ENCODE peak calls at places on chromosomes 4 and X, in nine cellular contexts. E is activated T-cell treated with anti-CD3 and anti-CD28 coated beads, Interleukin-2, amount 50 U/mL, for 72 hours; R is choroid plexus epithelial cell; W is colonic mucosa; A is ELF-1; H is T-cell; M is CD4-positive, alpha-beta T cell; F is dorsolateral prefrontal cortex; U is iris pigment epithelial cell. L is an unnamed sample.

GRCh38 chrX:6558979-6559378 is 24.1 kb upstream of the VCX3A start:
- DNase-seq in E (no peak), R (no peak), W (no peak), A (no peak), H (no peak), M (no peak), F (no peak), U (no peak), L (no peak)

GRCh38 chrX:140190441-140191108 is 225.3 kb upstream of the CXorf66 start:
- DNase-seq in E (no peak), R (peak), W (no peak), A (no peak), H (no peak), M (no peak), F (no peak), U (no peak), L (no peak)

GRCh38 chr4:11073621-11074051 is 355.1 kb downstream of the HS3ST1 start:
- DNase-seq in E (no peak), R (peak), W (peak), A (peak), H (no peak), M (no peak), F (peak), U (peak), L (no peak)

GRCh38 chrX:22629105-22629725 is 356.5 kb downstream of the CBLL2 start:
- DNase-seq in E (no peak), R (peak), W (no peak), A (no peak), H (no peak), M (no peak), F (no peak), U (peak), L (no peak)

GRCh38 chr4:183801460-183802168 is 103.5 kb upstream of the STOX2 start:
- DNase-seq in E (no peak), R (no peak), W (no peak), A (peak), H (no peak), M (no peak), F (no peak), U (no peak), L (no peak)

GRCh38 chr4:132955146-132955545 is 193.9 kb upstream of the PCDH10 start:
- DNase-seq in E (no peak), R (no peak), W (no peak), A (no peak), H (no peak), M (no peak), F (no peak), U (no peak), L (no peak)

GRCh38 chrX:3167771-3168170 is 126.5 kb downstream of the ARSF start:
- DNase-seq in E (no peak), R (no peak), W (no peak), A (no peak), H (no peak), M (no peak), F (no peak), U (no peak), L (no peak)

GRCh38 chr4:77225022-77225421 is 68.0 kb downstream of the CCNG2 start:
- DNase-seq in E (no peak), R (no peak), W (no peak), A (no peak), H (no peak), M (no peak), F (no peak), U (no peak), L (no peak)

GRCh38 chrX:134174859-134175258 is 62.1 kb upstream of the CCDC160 start:
- DNase-seq in E (no peak), R (no peak), W (no peak), A (peak), H (no peak), M (no peak), F (no peak), U (no peak), L (no peak)

GRCh38 chr4:172515266-172515879 is 653.2 kb upstream of the GALNT7 start:
- DNase-seq in E (no peak), R (peak), W (no peak), A (peak), H (no peak), M (no peak), F (no peak), U (peak), L (no peak)

GRCh38 chrX:18574591-18574990 is 97.3 kb downstream of the RS1 start:
- DNase-seq in E (no peak), R (peak), W (no peak), A (no peak), H (no peak), M (no peak), F (no peak), U (peak), L (no peak)

GRCh38 chr4:173174184-173175156 is 5.9 kb downstream of the GALNT7 start:
- DNase-seq in E (no peak), R (no peak), W (no peak), A (no peak), H (no peak), M (no peak), F (no peak), U (no peak), L (no peak)

GRCh38 chrX:41384041-41384705 is 50.2 kb downstream of the DDX3X start:
- DNase-seq in E (peak), R (peak), W (peak), A (peak), H (peak), M (peak), F (no peak), U (peak), L (peak)

GRCh38 chr4:3371581-3372001 is 70.2 kb upstream of the HGFAC start:
- DNase-seq in E (no peak), R (peak), W (no peak), A (peak), H (no peak), M (no peak), F (no peak), U (no peak), L (no peak)

GRCh38 chr4:3250438-3250955 is 1.5 kb downstream of the MSANTD1 start:
- DNase-seq in E (no peak), R (no peak), W (no peak), A (peak), H (no peak), M (no peak), F (no peak), U (no peak), L (no peak)

GRCh38 chrX:100926453-100926852 is 2.3 kb downstream of the XKRX start:
- DNase-seq in E (no peak), R (no peak), W (no peak), A (no peak), H (no peak), M (no peak), F (no peak), U (peak), L (no peak)

GRCh38 chrX:137198040-137198439 is 164.2 kb upstream of the GPR101 start:
- DNase-seq in E (no peak), R (no peak), W (no peak), A (no peak), H (no peak), M (no peak), F (no peak), U (no peak), L (no peak)

GRCh38 chr4:188127157-188127874 is 11.9 kb upstream of the TRIML1 start:
- DNase-seq in E (no peak), R (peak), W (no peak), A (no peak), H (no peak), M (no peak), F (no peak), U (peak), L (no peak)

GRCh38 chrX:44570524-44570923 is 27.9 kb upstream of the FUNDC1 start:
- DNase-seq in E (no peak), R (peak), W (no peak), A (no peak), H (no peak), M (no peak), F (no peak), U (peak), L (no peak)

GRCh38 chr4:2364654-2365053 is 53.8 kb downstream of the ZFYVE28 start:
- DNase-seq in E (peak), R (peak), W (peak), A (no peak), H (peak), M (peak), F (no peak), U (peak), L (peak)

GRCh38 chrX:53595266-53595810 is 91.2 kb downstream of the HUWE1 start:
- DNase-seq in E (no peak), R (peak), W (no peak), A (no peak), H (no peak), M (no peak), F (no peak), U (no peak), L (no peak)

GRCh38 chr4:98300706-98301105 is 39.5 kb downstream of the RAP1GDS1 start:
- DNase-seq in E (no peak), R (no peak), W (no peak), A (no peak), H (no peak), M (no peak), F (no peak), U (no peak), L (no peak)

GRCh38 chrX:42678133-42678532 is 99.8 kb downstream of the PPP1R2C start:
- DNase-seq in E (no peak), R (peak), W (no peak), A (peak), H (no peak), M (no peak), F (no peak), U (peak), L (no peak)

GRCh38 chr4:76689079-76689817 is 208.7 kb downstream of the SOWAHB start:
- DNase-seq in E (peak), R (peak), W (peak), A (peak), H (no peak), M (no peak), F (peak), U (no peak), L (no peak)

GRCh38 chrX:10039821-10040793 is 72.9 kb downstream of the CLDN34 start:
- DNase-seq in E (no peak), R (no peak), W (no peak), A (no peak), H (no peak), M (no peak), F (no peak), U (peak), L (no peak)

GRCh38 chr4:126899382-126899801 is 733.4 kb upstream of the INTU start:
- DNase-seq in E (no peak), R (peak), W (no peak), A (no peak), H (no peak), M (no peak), F (no peak), U (peak), L (no peak)

GRCh38 chr4:189129044-189129443 is 811.6 kb upstream of the FRG1 start:
- DNase-seq in E (no peak), R (no peak), W (no peak), A (no peak), H (no peak), M (no peak), F (no peak), U (no peak), L (no peak)

GRCh38 chrX:103073442-103073841 is 9.5 kb upstream of the BEX1 start:
- DNase-seq in E (no peak), R (peak), W (no peak), A (no peak), H (no peak), M (no peak), F (no peak), U (peak), L (no peak)

GRCh38 chr4:183130328-183131155 is 31.5 kb downstream of the WWC2 start:
- DNase-seq in E (no peak), R (peak), W (no peak), A (no peak), H (no peak), M (no peak), F (no peak), U (peak), L (no peak)

GRCh38 chr4:162909952-162910351 is 256.7 kb downstream of the NAF1 start:
- DNase-seq in E (no peak), R (peak), W (no peak), A (no peak), H (no peak), M (no peak), F (no peak), U (no peak), L (no peak)

GRCh38 chr4:92231511-92231910 is 72.3 kb upstream of the GRID2 start:
- DNase-seq in E (no peak), R (peak), W (no peak), A (no peak), H (no peak), M (no peak), F (no peak), U (peak), L (no peak)

GRCh38 chrX:143121471-143121870 is 95.7 kb downstream of the SPANXN4 start:
- DNase-seq in E (no peak), R (no peak), W (no peak), A (no peak), H (no peak), M (no peak), F (no peak), U (no peak), L (no peak)

GRCh38 chr4:147560632-147561031 is 56.6 kb upstream of the TMEM184C start:
- DNase-seq in E (no peak), R (peak), W (no peak), A (no peak), H (no peak), M (no peak), F (no peak), U (peak), L (no peak)

GRCh38 chr4:107823870-107824366 is 814 bp upstream of the SGMS2 start:
- DNase-seq in E (no peak), R (no peak), W (no peak), A (no peak), H (no peak), M (no peak), F (no peak), U (no peak), L (no peak)

GRCh38 chr4:10613926-10614478 is 70.6 kb downstream of the CLNK start:
- DNase-seq in E (no peak), R (no peak), W (no peak), A (no peak), H (no peak), M (no peak), F (no peak), U (no peak), L (no peak)

GRCh38 chr4:152929888-152930287 is 6.2 kb upstream of the FHDC1 start:
- DNase-seq in E (no peak), R (no peak), W (no peak), A (no peak), H (no peak), M (no peak), F (no peak), U (no peak), L (no peak)

GRCh38 chr4:2354760-2355159 is 63.7 kb downstream of the ZFYVE28 start:
- DNase-seq in E (no peak), R (no peak), W (no peak), A (no peak), H (no peak), M (no peak), F (no peak), U (no peak), L (no peak)

GRCh38 chr4:11585506-11585905 is 156.8 kb upstream of the HS3ST1 start:
- DNase-seq in E (no peak), R (peak), W (peak), A (no peak), H (no peak), M (no peak), F (no peak), U (peak), L (no peak)

GRCh38 chrX:136736690-136737089 is 44.0 kb downstream of the ARHGEF6 start:
- DNase-seq in E (no peak), R (no peak), W (no peak), A (peak), H (no peak), M (no peak), F (no peak), U (no peak), L (no peak)

GRCh38 chrX:53239474-53239873 is 14.5 kb upstream of the KDM5C start:
- DNase-seq in E (peak), R (no peak), W (no peak), A (peak), H (peak), M (no peak), F (no peak), U (no peak), L (no peak)